ENCODE peak calls at places on chromosomes 6 and 20, in four cellular contexts. L is HCT116, C is K562, O is HepG2. M is an unnamed sample.

GRCh38 chr6:77292564-77293546 is 170.4 kb downstream of the HTR1B start:
- DNase-seq in L (peak; percentile 65), C (no peak), O (no peak), M (peak; percentile 15)

GRCh38 chr6:79702701-79703100 is 71.6 kb downstream of the SH3BGRL2 start:
- DNase-seq in L (no peak), C (no peak), O (no peak), M (no peak)

GRCh38 chr6:41247288-41247865 is 19.2 kb downstream of the TREML4 start:
- DNase-seq in L (no peak), C (no peak), O (no peak), M (no peak)

GRCh38 chr20:57990396-57990987 is 238.0 kb downstream of the ANKRD60 start:
- DNase-seq in L (no peak), C (no peak), O (no peak), M (no peak)

GRCh38 chr20:62978559-62978938 is 26.0 kb downstream of the SLC17A9 start:
- DNase-seq in L (no peak), C (no peak), O (no peak), M (no peak)

GRCh38 chr6:28922841-28923317 is 906 bp downstream of the TRIM27 start:
- DNase-seq in L (no peak), C (peak; percentile 56), O (no peak), M (no peak)

GRCh38 chr20:63562461-63563185 is 8.7 kb downstream of the FNDC11 start:
- DNase-seq in L (no peak), C (no peak), O (no peak), M (no peak)

GRCh38 chr6:114304304-114304887 is 38.4 kb downstream of the HS3ST5 start:
- DNase-seq in L (peak; percentile 3), C (no peak), O (peak; percentile 19), M (peak; percentile 13)

GRCh38 chr6:104711371-104711770 is 148.3 kb downstream of the HACE1 start:
- DNase-seq in L (no peak), C (no peak), O (peak; percentile 80), M (peak; percentile 2)

GRCh38 chr20:48348022-48348421 is 479.8 kb downstream of the PREX1 start:
- DNase-seq in L (no peak), C (no peak), O (no peak), M (no peak)

GRCh38 chr6:147226877-147227276 is 22.7 kb downstream of the STXBP5 start:
- DNase-seq in L (no peak), C (no peak), O (no peak), M (no peak)

GRCh38 chr20:44723798-44724362 is 8.7 kb downstream of the CCN5 start:
- DNase-seq in L (no peak), C (no peak), O (no peak), M (no peak)

GRCh38 chr6:84119277-84119676 is 85.7 kb downstream of the MRAP2 start:
- DNase-seq in L (no peak), C (no peak), O (no peak), M (no peak)

GRCh38 chr6:106431972-106432371 is 71.5 kb downstream of the CRYBG1 start:
- DNase-seq in L (no peak), C (no peak), O (no peak), M (no peak)

GRCh38 chr6:35082733-35083403 is 58.3 kb downstream of the TCP11 start:
- DNase-seq in L (no peak), C (no peak), O (no peak), M (no peak)

GRCh38 chr20:50138479-50139393 is 14.8 kb downstream of the PEDS1 start:
- DNase-seq in L (no peak), C (no peak), O (peak; percentile 73), M (no peak)

GRCh38 chr6:151610336-151610735 is 116.5 kb downstream of the CCDC170 start:
- DNase-seq in L (no peak), C (no peak), O (no peak), M (no peak)

GRCh38 chr6:147218797-147219196 is 14.6 kb downstream of the STXBP5 start:
- DNase-seq in L (no peak), C (no peak), O (no peak), M (no peak)

GRCh38 chr6:125586074-125586473 is 163.4 kb upstream of the HEY2 start:
- DNase-seq in L (no peak), C (no peak), O (no peak), M (peak; percentile 82)

GRCh38 chr20:18030020-18030419 is 27.7 kb downstream of the OVOL2 start:
- DNase-seq in L (no peak), C (no peak), O (peak; percentile 70), M (no peak)

GRCh38 chr20:1212607-1213396 is 9.5 kb downstream of the C20orf202 start:
- DNase-seq in L (peak; percentile 66), C (peak; percentile 89), O (peak; percentile 80), M (peak; percentile 45)

GRCh38 chr6:91317247-91317646 is 730.4 kb upstream of the MAP3K7 start:
- DNase-seq in L (no peak), C (no peak), O (no peak), M (no peak)

GRCh38 chr6:132798820-132799538 is 542 bp upstream of the SLC18B1 start:
- DNase-seq in L (peak; percentile 76), C (peak; percentile 90), O (peak; percentile 83), M (no peak)

GRCh38 chr20:3472105-3472504 is 1.3 kb downstream of the ATRN start:
- DNase-seq in L (no peak), C (peak; percentile 28), O (peak; percentile 41), M (no peak)

GRCh38 chr6:1131285-1132079 is 180.4 kb upstream of the FOXQ1 start:
- DNase-seq in L (no peak), C (no peak), O (peak; percentile 92), M (no peak)

GRCh38 chr6:35601331-35602132 is 87.2 kb downstream of the FKBP5 start:
- DNase-seq in L (peak; percentile 72), C (no peak), O (peak; percentile 63), M (no peak)

GRCh38 chr6:119938752-119939151 is 589.2 kb upstream of the MAN1A1 start:
- DNase-seq in L (no peak), C (no peak), O (no peak), M (no peak)

GRCh38 chr6:56246941-56247653 is at the start of gene COL21A1:
- DNase-seq in L (no peak), C (no peak), O (no peak), M (no peak)

GRCh38 chr20:50313223-50313820 is 122.7 kb downstream of the CEBPB start:
- DNase-seq in L (no peak), C (no peak), O (no peak), M (no peak)

GRCh38 chr6:5260111-5260620 is 584 bp downstream of the LYRM4 start:
- DNase-seq in L (peak; percentile 68), C (peak; percentile 88), O (peak; percentile 81), M (peak; percentile 32)

GRCh38 chr20:7976015-7976414 is 35.8 kb upstream of the HAO1 start:
- DNase-seq in L (no peak), C (no peak), O (no peak), M (no peak)

GRCh38 chr20:34180460-34181108 is 60.6 kb upstream of the ASIP start:
- DNase-seq in L (no peak), C (no peak), O (no peak), M (no peak)

GRCh38 chr20:33418033-33418432 is 16.7 kb upstream of the CDK5RAP1 start:
- DNase-seq in L (no peak), C (peak; percentile 28), O (no peak), M (no peak)

GRCh38 chr6:137761072-137761471 is 106.0 kb upstream of the TNFAIP3 start:
- DNase-seq in L (no peak), C (no peak), O (peak; percentile 16), M (no peak)

GRCh38 chr6:47135772-47136171 is 93.6 kb upstream of the ADGRF1 start:
- DNase-seq in L (peak; percentile 85), C (peak; percentile 70), O (peak; percentile 97), M (peak; percentile 86)

GRCh38 chr6:167152858-167153257 is 4.9 kb downstream of the GPR31 start:
- DNase-seq in L (no peak), C (no peak), O (no peak), M (no peak)

DNA sequence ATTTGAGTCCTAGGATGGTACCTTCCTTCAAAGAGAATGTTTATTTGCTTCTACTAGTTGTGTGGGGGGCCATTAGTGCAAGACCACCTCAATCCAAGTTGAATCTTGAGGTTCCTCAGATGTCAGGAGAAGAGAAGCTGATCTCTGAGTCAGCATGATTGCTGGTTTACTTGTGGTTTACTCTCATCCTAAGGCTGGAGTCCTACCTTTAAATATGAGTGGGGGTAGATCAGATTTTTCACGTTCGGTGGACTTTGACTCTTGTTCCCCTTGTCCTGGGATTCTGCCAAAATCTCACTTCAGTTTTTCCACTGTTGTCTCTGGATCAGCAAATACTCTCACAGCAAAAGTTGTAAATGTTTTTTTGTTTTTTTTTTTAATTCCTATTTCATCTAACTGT is 84.6 kb upstream of the F13A1 start:
- DNase-seq in L (no peak), C (no peak), O (peak; percentile 18), M (no peak)
- TF ChIP-seq TCF7L2 in L (no peak), C (no peak), O (no peak), M (no peak)

GRCh38 chr6:159979136-159979874 is 10.4 kb downstream of the IGF2R start:
- DNase-seq in L (no peak), C (peak; percentile 78), O (peak; percentile 82), M (no peak)
- TF ChIP-seq SIN3A in L (no peak), C (no peak), O (no peak), M (no peak)

DNA sequence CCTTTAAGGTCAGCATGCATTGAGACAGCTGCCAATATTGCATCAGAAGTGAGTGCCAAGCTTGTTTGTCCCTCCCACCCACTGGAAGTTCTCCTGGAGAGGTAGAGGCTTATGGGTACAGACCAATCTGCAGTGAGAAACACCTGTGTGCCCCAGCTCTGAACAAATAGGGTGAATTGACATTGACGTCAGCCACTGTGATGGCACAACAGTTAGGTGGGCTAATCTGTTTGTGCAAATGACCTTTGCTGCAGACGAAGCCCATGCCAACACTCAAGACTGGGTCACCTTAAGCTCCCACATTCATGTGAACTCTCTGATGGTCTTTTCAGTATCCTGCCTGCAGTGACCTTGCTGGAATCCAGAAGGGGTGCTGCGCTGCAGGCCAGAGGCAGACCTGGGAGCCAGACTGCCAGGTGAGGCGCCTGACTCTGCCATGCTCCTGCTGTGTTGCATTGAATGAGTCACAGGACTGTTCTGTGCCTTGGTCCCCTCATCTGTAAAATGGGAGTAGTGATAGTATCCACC is 99.9 kb downstream of the ALDH8A1 start:
- DNase-seq in L (no peak), C (no peak), O (peak; percentile 27), M (no peak)
- TF ChIP-seq REST in L (no peak), C (no peak), O (no peak), M (no peak)

DNA sequence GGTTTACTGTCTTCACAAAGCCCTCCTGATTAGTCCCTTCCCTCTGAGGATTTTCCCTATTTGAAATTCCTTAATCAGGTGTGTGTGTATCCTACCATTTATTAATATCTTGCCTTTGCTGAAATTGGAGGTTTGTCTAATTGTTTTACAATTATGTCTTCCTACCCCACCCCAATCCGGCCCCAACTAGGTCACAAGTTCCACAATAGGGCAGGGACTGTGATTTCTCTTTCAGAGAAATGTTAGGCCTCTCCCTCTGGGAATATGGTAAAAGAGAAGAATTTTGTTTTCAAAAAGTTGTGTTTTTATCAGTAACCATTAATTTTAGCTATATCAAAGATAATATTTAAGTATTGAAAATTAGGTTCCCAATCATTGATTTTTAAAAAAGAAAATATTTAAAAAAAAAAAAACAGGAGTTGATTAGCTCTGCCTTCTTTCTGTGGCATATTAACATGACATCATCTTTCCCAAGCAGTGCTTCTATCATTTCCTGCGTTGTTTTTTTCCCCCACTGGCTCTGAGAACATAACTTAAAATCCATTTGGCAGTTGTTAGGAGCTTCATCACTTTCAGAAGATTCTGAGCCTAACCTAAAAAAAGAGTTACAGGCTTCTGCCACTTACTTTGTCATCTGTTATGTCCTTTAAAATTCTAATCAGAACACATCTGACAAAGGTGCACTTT is 36.1 kb downstream of the BLOC1S5 start:
- DNase-seq in L (no peak), C (no peak), O (no peak), M (no peak)
- TF ChIP-seq TCF7L2 in L (no peak), C (no peak), O (no peak), M (no peak)